ENCODE peak calls at places on chromosome 14, in six cellular contexts. One of them, this sample, is unnamed. For H3K79me2, the result is how much of the 10 kb centered on the place peaks cover.

GRCh38 chr14:75182820-75183219 is 6.4 kb upstream of the TMED10 start:
- DNase-seq in mesendoderm: no peak
- DNase-seq in fibroblast of lung: peak
- DNase-seq in K562: no peak
- DNase-seq in HCT116: no peak
- DNase-seq in H1: no peak
- DNase-seq in this sample: no peak

GRCh38 chr14:103418508-103418818 is 33.2 kb downstream of the MARK3 start:
- DNase-seq in mesendoderm: peak
- DNase-seq in fibroblast of lung: peak
- DNase-seq in HCT116: no peak
- DNase-seq in H1: no peak
- DNase-seq in K562: peak
- DNase-seq in this sample: peak

GRCh38 chr14:36524874-36525745 is 5.1 kb upstream of the NKX2-1 start:
- DNase-seq in H1: peak
- DNase-seq in mesendoderm: peak
- DNase-seq in K562: peak
- DNase-seq in fibroblast of lung: no peak
- DNase-seq in HCT116: peak
- DNase-seq in this sample: no peak

GRCh38 chr14:94320243-94320642 is 2.9 kb downstream of the SERPINA6 start:
- DNase-seq in H1: no peak
- DNase-seq in fibroblast of lung: no peak
- DNase-seq in K562: no peak
- DNase-seq in HCT116: no peak
- DNase-seq in mesendoderm: no peak
- DNase-seq in this sample: no peak

GRCh38 chr14:64963611-64964010 is 8.5 kb downstream of the RAB15 start:
- DNase-seq in H1: no peak
- DNase-seq in K562: peak
- DNase-seq in HCT116: no peak
- DNase-seq in mesendoderm: no peak
- DNase-seq in fibroblast of lung: no peak
- DNase-seq in this sample: no peak

GRCh38 chr14:101561145-101561896 is at the start of gene DIO3:
- DNase-seq in H1: peak
- DNase-seq in HCT116: peak
- DNase-seq in mesendoderm: peak
- DNase-seq in K562: no peak
- DNase-seq in fibroblast of lung: peak
- DNase-seq in this sample: no peak

GRCh38 chr14:38290601-38291190 is 34.8 kb upstream of the CLEC14A start:
- DNase-seq in mesendoderm: no peak
- DNase-seq in H1: no peak
- DNase-seq in fibroblast of lung: peak
- DNase-seq in K562: no peak
- DNase-seq in HCT116: no peak
- DNase-seq in this sample: no peak

GRCh38 chr14:63483315-63483714 is 59.9 kb downstream of the PPP2R5E start:
- DNase-seq in H1: no peak
- DNase-seq in HCT116: no peak
- DNase-seq in K562: no peak
- DNase-seq in mesendoderm: no peak
- DNase-seq in fibroblast of lung: no peak
- DNase-seq in this sample: no peak

GRCh38 chr14:21025374-21026151 is 702 bp upstream of the NDRG2 start:
- DNase-seq in H1: peak
- DNase-seq in fibroblast of lung: no peak
- DNase-seq in HCT116: no peak
- DNase-seq in mesendoderm: peak
- DNase-seq in K562: peak
- DNase-seq in this sample: no peak

GRCh38 chr14:95156153-95156764 is 1.1 kb downstream of the DICER1 start:
- DNase-seq in fibroblast of lung: peak
- DNase-seq in HCT116: no peak
- DNase-seq in K562: peak
- DNase-seq in mesendoderm: peak
- DNase-seq in H1: no peak
- DNase-seq in this sample: peak

DNA sequence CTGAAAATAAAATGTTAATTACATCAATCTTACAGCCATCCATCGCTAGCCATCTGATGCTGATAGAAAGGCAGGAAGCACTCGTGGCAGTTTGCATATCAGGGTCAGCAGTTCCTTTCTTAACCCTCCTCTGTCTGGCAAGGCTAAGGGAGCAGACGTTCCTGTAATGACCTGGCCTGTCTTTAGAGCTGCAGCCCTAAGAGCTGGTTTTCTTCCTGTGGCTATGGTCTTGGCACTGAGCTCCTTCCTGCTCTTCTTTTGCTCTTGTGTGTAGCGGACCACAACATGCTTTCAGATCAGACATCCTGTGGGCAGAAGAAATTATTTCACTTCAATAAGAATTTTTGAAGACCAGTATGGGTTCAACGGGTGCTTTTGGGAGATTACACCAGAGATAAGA is 170.4 kb downstream of the DAD1 start:
- DNase-seq in H1: no peak
- DNase-seq in K562: no peak
- DNase-seq in fibroblast of lung: no peak
- DNase-seq in HCT116: no peak
- DNase-seq in mesendoderm: peak
- DNase-seq in this sample: no peak
- H3K9ac ChIP-seq in H1: no peak
- H3K9ac ChIP-seq in K562: no peak
- H3K9ac ChIP-seq in fibroblast of lung: no peak
- H3K9ac ChIP-seq in HCT116: no peak
- H3K9ac ChIP-seq in mesendoderm: no peak
- H3K9ac ChIP-seq in this sample: no peak

DNA sequence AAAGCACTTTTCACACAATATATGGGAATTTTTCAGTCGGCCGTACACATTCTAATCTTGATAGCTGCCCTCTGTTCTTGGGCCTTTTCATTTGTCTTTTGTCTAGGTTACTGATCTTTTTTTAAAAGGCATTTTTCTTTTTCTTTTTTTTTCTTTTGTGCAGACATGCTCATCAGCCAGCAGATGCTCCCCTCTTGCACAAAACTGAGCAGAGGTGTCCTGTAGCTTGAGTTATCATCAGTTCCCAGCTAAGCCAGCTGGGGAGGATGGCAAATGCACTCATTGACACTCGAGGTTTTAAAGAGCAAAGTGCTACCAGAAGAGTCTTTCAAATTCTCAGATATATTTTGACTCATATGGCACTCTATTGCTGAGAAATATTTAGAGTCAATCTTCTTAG is 913.9 kb upstream of the SEL1L start:
- DNase-seq in K562: no peak
- DNase-seq in H1: no peak
- DNase-seq in mesendoderm: peak
- DNase-seq in fibroblast of lung: no peak
- DNase-seq in HCT116: no peak
- DNase-seq in this sample: no peak
- H3K79me2 ChIP-seq in K562: under half
- H3K79me2 ChIP-seq in H1: under half
- H3K79me2 ChIP-seq in mesendoderm: under half
- H3K79me2 ChIP-seq in fibroblast of lung: under half
- H3K79me2 ChIP-seq in HCT116: under half
- H3K79me2 ChIP-seq in this sample: under half

GRCh38 chr14:81172353-81172752 is 48.4 kb downstream of the GTF2A1 start:
- DNase-seq in H1: no peak
- DNase-seq in mesendoderm: no peak
- DNase-seq in HCT116: no peak
- DNase-seq in K562: no peak
- DNase-seq in fibroblast of lung: no peak
- DNase-seq in this sample: no peak

GRCh38 chr14:81172881-81173280 is 47.9 kb downstream of the GTF2A1 start:
- DNase-seq in mesendoderm: no peak
- DNase-seq in HCT116: no peak
- DNase-seq in H1: no peak
- DNase-seq in K562: no peak
- DNase-seq in fibroblast of lung: no peak
- DNase-seq in this sample: no peak

GRCh38 chr14:81176224-81176623 is 44.5 kb downstream of the GTF2A1 start:
- DNase-seq in HCT116: no peak
- DNase-seq in H1: no peak
- DNase-seq in mesendoderm: no peak
- DNase-seq in K562: no peak
- DNase-seq in fibroblast of lung: no peak
- DNase-seq in this sample: no peak

DNA sequence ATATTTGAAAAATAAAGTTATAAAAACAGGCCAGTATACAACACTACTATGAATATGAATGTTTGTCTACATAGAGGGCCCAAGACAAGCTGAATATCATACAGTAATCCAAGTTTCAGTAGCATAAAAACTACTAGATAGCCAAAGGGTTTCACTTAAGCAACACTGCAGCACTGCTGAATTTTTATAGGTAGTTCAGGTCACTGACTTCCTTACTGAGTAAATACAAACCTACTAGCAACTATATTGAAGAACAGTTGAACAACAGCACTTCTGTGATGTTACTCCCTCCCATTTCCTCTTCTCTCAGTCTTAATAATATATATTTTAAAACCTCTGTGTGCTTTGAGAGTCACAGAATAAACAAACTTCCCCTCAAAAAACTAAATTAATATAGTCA is 42.7 kb downstream of the GTF2A1 start:
- DNase-seq in fibroblast of lung: no peak
- DNase-seq in HCT116: no peak
- DNase-seq in mesendoderm: no peak
- DNase-seq in H1: no peak
- DNase-seq in K562: no peak
- DNase-seq in this sample: peak
- H3K9ac ChIP-seq in fibroblast of lung: no peak
- H3K9ac ChIP-seq in HCT116: no peak
- H3K9ac ChIP-seq in mesendoderm: no peak
- H3K9ac ChIP-seq in H1: no peak
- H3K9ac ChIP-seq in K562: no peak
- H3K9ac ChIP-seq in this sample: peak

GRCh38 chr14:54702492-54702891 is 135.6 kb downstream of the SAMD4A start:
- DNase-seq in HCT116: no peak
- DNase-seq in H1: no peak
- DNase-seq in K562: no peak
- DNase-seq in fibroblast of lung: no peak
- DNase-seq in mesendoderm: no peak
- DNase-seq in this sample: no peak
- H3K79me2 ChIP-seq in HCT116: under half
- H3K79me2 ChIP-seq in H1: under half
- H3K79me2 ChIP-seq in K562: under half
- H3K79me2 ChIP-seq in fibroblast of lung: half or more
- H3K79me2 ChIP-seq in mesendoderm: under half
- H3K79me2 ChIP-seq in this sample: under half

GRCh38 chr14:67619446-67620216 is at the start of gene ARG2:
- DNase-seq in K562: peak
- DNase-seq in HCT116: peak
- DNase-seq in fibroblast of lung: peak
- DNase-seq in H1: peak
- DNase-seq in mesendoderm: peak
- DNase-seq in this sample: peak

GRCh38 chr14:67622675-67623074 is 3.0 kb downstream of the ARG2 start:
- DNase-seq in K562: peak
- DNase-seq in HCT116: no peak
- DNase-seq in H1: no peak
- DNase-seq in fibroblast of lung: peak
- DNase-seq in mesendoderm: peak
- DNase-seq in this sample: no peak

GRCh38 chr14:67623114-67623513 is 3.4 kb downstream of the ARG2 start:
- DNase-seq in fibroblast of lung: peak
- DNase-seq in H1: no peak
- DNase-seq in K562: no peak
- DNase-seq in HCT116: no peak
- DNase-seq in mesendoderm: peak
- DNase-seq in this sample: no peak

GRCh38 chr14:67620217-67620789 is 583 bp downstream of the ARG2 start:
- DNase-seq in mesendoderm: peak
- DNase-seq in H1: peak
- DNase-seq in fibroblast of lung: no peak
- DNase-seq in K562: peak
- DNase-seq in HCT116: no peak
- DNase-seq in this sample: no peak

GRCh38 chr14:67618617-67619063 is 1.1 kb upstream of the ARG2 start:
- DNase-seq in HCT116: no peak
- DNase-seq in H1: no peak
- DNase-seq in fibroblast of lung: peak
- DNase-seq in K562: peak
- DNase-seq in mesendoderm: peak
- DNase-seq in this sample: peak
- H3K9ac ChIP-seq in HCT116: no peak
- H3K9ac ChIP-seq in H1: no peak
- H3K9ac ChIP-seq in fibroblast of lung: no peak
- H3K9ac ChIP-seq in K562: no peak
- H3K9ac ChIP-seq in mesendoderm: no peak
- H3K9ac ChIP-seq in this sample: no peak

GRCh38 chr14:105439179-105439578 is 19.6 kb downstream of the MTA1 start:
- DNase-seq in H1: no peak
- DNase-seq in mesendoderm: no peak
- DNase-seq in HCT116: no peak
- DNase-seq in fibroblast of lung: no peak
- DNase-seq in K562: no peak
- DNase-seq in this sample: no peak

GRCh38 chr14:105437723-105438500 is 18.3 kb downstream of the MTA1 start:
- DNase-seq in H1: no peak
- DNase-seq in mesendoderm: no peak
- DNase-seq in K562: no peak
- DNase-seq in fibroblast of lung: no peak
- DNase-seq in HCT116: no peak
- DNase-seq in this sample: no peak

GRCh38 chr14:105439710-105440553 is 20.3 kb downstream of the MTA1 start:
- DNase-seq in HCT116: no peak
- DNase-seq in fibroblast of lung: no peak
- DNase-seq in mesendoderm: no peak
- DNase-seq in H1: no peak
- DNase-seq in K562: no peak
- DNase-seq in this sample: no peak

GRCh38 chr14:105436402-105436801 is 16.8 kb downstream of the MTA1 start:
- DNase-seq in K562: no peak
- DNase-seq in H1: no peak
- DNase-seq in mesendoderm: no peak
- DNase-seq in fibroblast of lung: no peak
- DNase-seq in HCT116: no peak
- DNase-seq in this sample: no peak

GRCh38 chr14:105436891-105437722 is 17.5 kb downstream of the MTA1 start:
- DNase-seq in H1: no peak
- DNase-seq in K562: no peak
- DNase-seq in fibroblast of lung: no peak
- DNase-seq in mesendoderm: no peak
- DNase-seq in HCT116: no peak
- DNase-seq in this sample: no peak
- H3K79me2 ChIP-seq in H1: half or more
- H3K79me2 ChIP-seq in K562: half or more
- H3K79me2 ChIP-seq in fibroblast of lung: half or more
- H3K79me2 ChIP-seq in mesendoderm: half or more
- H3K79me2 ChIP-seq in HCT116: half or more
- H3K79me2 ChIP-seq in this sample: under half

DNA sequence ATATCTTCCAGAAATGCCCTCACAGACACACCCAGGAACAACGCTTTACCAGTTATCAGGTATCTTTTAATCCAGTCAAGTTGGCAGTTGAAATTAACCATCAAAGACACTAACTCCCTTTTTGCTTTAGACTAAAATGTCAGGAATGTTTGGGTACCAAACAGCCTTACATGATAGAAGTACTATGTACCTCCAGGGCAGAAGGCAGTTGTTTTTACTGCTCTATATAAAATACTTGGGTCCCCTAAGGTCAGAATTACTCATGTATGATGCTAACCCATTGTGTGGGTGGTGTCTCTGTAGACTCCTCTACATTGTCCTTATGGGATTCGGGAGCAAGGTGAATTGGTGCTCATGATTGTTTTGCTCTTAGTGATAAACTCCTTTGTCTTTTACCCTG is 492.5 kb upstream of the FLRT2 start:
- DNase-seq in H1: no peak
- DNase-seq in fibroblast of lung: no peak
- DNase-seq in mesendoderm: no peak
- DNase-seq in HCT116: no peak
- DNase-seq in K562: no peak
- DNase-seq in this sample: no peak
- H3K9ac ChIP-seq in H1: no peak
- H3K9ac ChIP-seq in fibroblast of lung: no peak
- H3K9ac ChIP-seq in mesendoderm: no peak
- H3K9ac ChIP-seq in HCT116: no peak
- H3K9ac ChIP-seq in K562: no peak
- H3K9ac ChIP-seq in this sample: no peak